ENCODE peak calls at places on chromosomes 12 and 14, in ten cellular contexts. K is H4; V is COR-L47; Z is ovary; Y is GM04504; T is WTC11; L is pons; G is NCI-H345; D is stimulated activated CD8-positive, alpha-beta memory T cell treated with anti-CD3 and anti-CD28 coated beads, Interleukin-7, amount 100 ng/mL, for 48 hours; H is nucleus accumbens. E is an unnamed sample.
A peak's percentile ranks its signal among the peaks of the same experiment; 100 is the strongest.

GRCh38 chr14:91310620-91311283 is 66.2 kb upstream of the GPR68 start:
- DNase-seq in K (no peak), V (no peak), Z (no peak), Y (no peak), T (no peak), L (no peak), G (no peak), D (no peak), H (no peak), E (no peak)

GRCh38 chr14:22794533-22794932 is 20.7 kb downstream of the SLC7A7 start:
- DNase-seq in K (no peak), V (no peak), Z (no peak), Y (no peak), T (no peak), L (no peak), G (no peak), D (no peak), H (no peak), E (no peak)

GRCh38 chr14:67526676-67527459 is 6.2 kb upstream of the PLEKHH1 start:
- DNase-seq in K (peak; percentile 48), V (peak; percentile 58), Z (peak; percentile 29), Y (no peak), T (peak; percentile 62), L (peak; percentile 92), G (peak; percentile 65), D (no peak), H (peak; percentile 33), E (no peak)

GRCh38 chr12:16166563-16167470 is 110.7 kb downstream of the SLC15A5 start:
- DNase-seq in K (no peak), V (no peak), Z (no peak), Y (no peak), T (no peak), L (peak; percentile 10), G (no peak), D (no peak), H (no peak), E (no peak)

GRCh38 chr12:113961921-113962710 is 4.0 kb downstream of the RBM19 start:
- DNase-seq in K (no peak), V (no peak), Z (no peak), Y (peak; percentile 3), T (no peak), L (no peak), G (no peak), D (peak; percentile 47), H (no peak), E (no peak)

GRCh38 chr12:89756638-89757321 is 48.1 kb upstream of the ATP2B1 start:
- DNase-seq in K (peak; percentile 96), V (no peak), Z (no peak), Y (peak; percentile 96), T (no peak), L (peak; percentile 84), G (no peak), D (no peak), H (no peak), E (no peak)

GRCh38 chr12:112973712-112974305 is 4.5 kb upstream of the OAS2 start:
- DNase-seq in K (no peak), V (peak; percentile 4), Z (no peak), Y (no peak), T (no peak), L (peak; percentile 32), G (no peak), D (no peak), H (no peak), E (no peak)

GRCh38 chr12:94231718-94232117 is 83.3 kb downstream of the PLXNC1 start:
- DNase-seq in K (no peak), V (no peak), Z (no peak), Y (no peak), T (no peak), L (no peak), G (no peak), D (no peak), H (no peak), E (no peak)

GRCh38 chr12:24479131-24479530 is 469.8 kb downstream of the BCAT1 start:
- DNase-seq in K (no peak), V (no peak), Z (no peak), Y (no peak), T (no peak), L (no peak), G (no peak), D (no peak), H (no peak), E (no peak)